ENCODE peak calls at places on chromosomes 1 and 21, in five cellular contexts. One of them, this sample, is unnamed.

GRCh38 chr1:25774206-25774804 is 25.7 kb upstream of the SELENON start:
- DNase-seq in HFF-Myc: no peak
- DNase-seq in nephron progenitor cell: no peak
- DNase-seq in stimulated activated CD4-positive, alpha-beta T cell treated with anti-CD3 and anti-CD28 coated beads, Interleukin-2, amount 100 ng/mL, for 48 hours: no peak
- DNase-seq in KBM-7: peak
- DNase-seq in this sample: no peak

GRCh38 chr1:89705901-89706699 is 73.2 kb downstream of the LRRC8C start:
- DNase-seq in stimulated activated CD4-positive, alpha-beta T cell treated with anti-CD3 and anti-CD28 coated beads, Interleukin-2, amount 100 ng/mL, for 48 hours: no peak
- DNase-seq in HFF-Myc: no peak
- DNase-seq in nephron progenitor cell: no peak
- DNase-seq in KBM-7: no peak
- DNase-seq in this sample: no peak

GRCh38 chr1:56626546-56626945 is 18.6 kb upstream of the PRKAA2 start:
- DNase-seq in stimulated activated CD4-positive, alpha-beta T cell treated with anti-CD3 and anti-CD28 coated beads, Interleukin-2, amount 100 ng/mL, for 48 hours: no peak
- DNase-seq in HFF-Myc: no peak
- DNase-seq in KBM-7: no peak
- DNase-seq in nephron progenitor cell: no peak
- DNase-seq in this sample: no peak

GRCh38 chr1:248818505-248819374 is 7.0 kb downstream of the SH3BP5L start:
- DNase-seq in HFF-Myc: no peak
- DNase-seq in nephron progenitor cell: no peak
- DNase-seq in KBM-7: no peak
- DNase-seq in stimulated activated CD4-positive, alpha-beta T cell treated with anti-CD3 and anti-CD28 coated beads, Interleukin-2, amount 100 ng/mL, for 48 hours: no peak
- DNase-seq in this sample: no peak

GRCh38 chr21:33025106-33025470 is 647 bp upstream of the OLIG2 start:
- DNase-seq in stimulated activated CD4-positive, alpha-beta T cell treated with anti-CD3 and anti-CD28 coated beads, Interleukin-2, amount 100 ng/mL, for 48 hours: no peak
- DNase-seq in HFF-Myc: no peak
- DNase-seq in KBM-7: no peak
- DNase-seq in nephron progenitor cell: peak
- DNase-seq in this sample: no peak

GRCh38 chr1:155983191-155984023 is 5.1 kb upstream of the ARHGEF2 start:
- DNase-seq in KBM-7: no peak
- DNase-seq in nephron progenitor cell: no peak
- DNase-seq in HFF-Myc: peak
- DNase-seq in stimulated activated CD4-positive, alpha-beta T cell treated with anti-CD3 and anti-CD28 coated beads, Interleukin-2, amount 100 ng/mL, for 48 hours: no peak
- DNase-seq in this sample: no peak

GRCh38 chr1:79531790-79532189 is 525.3 kb upstream of the ADGRL4 start:
- DNase-seq in KBM-7: no peak
- DNase-seq in HFF-Myc: no peak
- DNase-seq in nephron progenitor cell: no peak
- DNase-seq in stimulated activated CD4-positive, alpha-beta T cell treated with anti-CD3 and anti-CD28 coated beads, Interleukin-2, amount 100 ng/mL, for 48 hours: no peak
- DNase-seq in this sample: no peak

GRCh38 chr1:29643281-29643680 is 407.0 kb downstream of the PTPRU start:
- DNase-seq in HFF-Myc: no peak
- DNase-seq in stimulated activated CD4-positive, alpha-beta T cell treated with anti-CD3 and anti-CD28 coated beads, Interleukin-2, amount 100 ng/mL, for 48 hours: no peak
- DNase-seq in nephron progenitor cell: no peak
- DNase-seq in KBM-7: no peak
- DNase-seq in this sample: no peak

GRCh38 chr1:22749919-22750670 is 39.5 kb downstream of the EPHB2 start:
- DNase-seq in HFF-Myc: peak
- DNase-seq in stimulated activated CD4-positive, alpha-beta T cell treated with anti-CD3 and anti-CD28 coated beads, Interleukin-2, amount 100 ng/mL, for 48 hours: no peak
- DNase-seq in KBM-7: peak
- DNase-seq in nephron progenitor cell: no peak
- DNase-seq in this sample: no peak

GRCh38 chr1:3268281-3268680 is 186.2 kb upstream of the ARHGEF16 start:
- DNase-seq in HFF-Myc: no peak
- DNase-seq in stimulated activated CD4-positive, alpha-beta T cell treated with anti-CD3 and anti-CD28 coated beads, Interleukin-2, amount 100 ng/mL, for 48 hours: no peak
- DNase-seq in nephron progenitor cell: no peak
- DNase-seq in KBM-7: no peak
- DNase-seq in this sample: no peak

GRCh38 chr1:150560011-150560438 is 10.8 kb downstream of the ADAMTSL4 start:
- DNase-seq in KBM-7: peak
- DNase-seq in HFF-Myc: no peak
- DNase-seq in nephron progenitor cell: peak
- DNase-seq in stimulated activated CD4-positive, alpha-beta T cell treated with anti-CD3 and anti-CD28 coated beads, Interleukin-2, amount 100 ng/mL, for 48 hours: peak
- DNase-seq in this sample: peak

GRCh38 chr1:166980818-166981217 is 5.5 kb upstream of the ILDR2 start:
- DNase-seq in nephron progenitor cell: no peak
- DNase-seq in KBM-7: no peak
- DNase-seq in stimulated activated CD4-positive, alpha-beta T cell treated with anti-CD3 and anti-CD28 coated beads, Interleukin-2, amount 100 ng/mL, for 48 hours: no peak
- DNase-seq in HFF-Myc: no peak
- DNase-seq in this sample: no peak

GRCh38 chr21:43193651-43194302 is 25.0 kb downstream of the CRYAA start:
- DNase-seq in nephron progenitor cell: no peak
- DNase-seq in stimulated activated CD4-positive, alpha-beta T cell treated with anti-CD3 and anti-CD28 coated beads, Interleukin-2, amount 100 ng/mL, for 48 hours: no peak
- DNase-seq in KBM-7: no peak
- DNase-seq in HFF-Myc: peak
- DNase-seq in this sample: no peak

GRCh38 chr1:55285849-55286248 is 70.7 kb upstream of the USP24 start:
- DNase-seq in KBM-7: no peak
- DNase-seq in nephron progenitor cell: no peak
- DNase-seq in HFF-Myc: no peak
- DNase-seq in stimulated activated CD4-positive, alpha-beta T cell treated with anti-CD3 and anti-CD28 coated beads, Interleukin-2, amount 100 ng/mL, for 48 hours: no peak
- DNase-seq in this sample: no peak

GRCh38 chr1:17909634-17910033 is 154.5 kb downstream of the ACTL8 start:
- DNase-seq in nephron progenitor cell: peak
- DNase-seq in HFF-Myc: no peak
- DNase-seq in stimulated activated CD4-positive, alpha-beta T cell treated with anti-CD3 and anti-CD28 coated beads, Interleukin-2, amount 100 ng/mL, for 48 hours: no peak
- DNase-seq in KBM-7: no peak
- DNase-seq in this sample: no peak

GRCh38 chr1:94322696-94323095 is 85.3 kb upstream of the ARHGAP29 start:
- DNase-seq in nephron progenitor cell: no peak
- DNase-seq in stimulated activated CD4-positive, alpha-beta T cell treated with anti-CD3 and anti-CD28 coated beads, Interleukin-2, amount 100 ng/mL, for 48 hours: no peak
- DNase-seq in HFF-Myc: no peak
- DNase-seq in KBM-7: no peak
- DNase-seq in this sample: no peak

GRCh38 chr1:14516974-14517812 is 81.3 kb upstream of the KAZN start:
- DNase-seq in KBM-7: no peak
- DNase-seq in HFF-Myc: peak
- DNase-seq in stimulated activated CD4-positive, alpha-beta T cell treated with anti-CD3 and anti-CD28 coated beads, Interleukin-2, amount 100 ng/mL, for 48 hours: no peak
- DNase-seq in nephron progenitor cell: no peak
- DNase-seq in this sample: no peak

GRCh38 chr21:32819702-32820101 is 48.1 kb upstream of the PAXBP1 start:
- DNase-seq in stimulated activated CD4-positive, alpha-beta T cell treated with anti-CD3 and anti-CD28 coated beads, Interleukin-2, amount 100 ng/mL, for 48 hours: no peak
- DNase-seq in nephron progenitor cell: no peak
- DNase-seq in HFF-Myc: peak
- DNase-seq in KBM-7: no peak
- DNase-seq in this sample: no peak

GRCh38 chr1:234927968-234928635 is 200.5 kb downstream of the TOMM20 start:
- DNase-seq in stimulated activated CD4-positive, alpha-beta T cell treated with anti-CD3 and anti-CD28 coated beads, Interleukin-2, amount 100 ng/mL, for 48 hours: no peak
- DNase-seq in HFF-Myc: no peak
- DNase-seq in KBM-7: no peak
- DNase-seq in nephron progenitor cell: no peak
- DNase-seq in this sample: no peak

GRCh38 chr1:34186741-34187494 is 10.2 kb downstream of the C1orf94 start:
- DNase-seq in nephron progenitor cell: no peak
- DNase-seq in HFF-Myc: no peak
- DNase-seq in stimulated activated CD4-positive, alpha-beta T cell treated with anti-CD3 and anti-CD28 coated beads, Interleukin-2, amount 100 ng/mL, for 48 hours: no peak
- DNase-seq in KBM-7: no peak
- DNase-seq in this sample: no peak

GRCh38 chr1:169858467-169858866 is 35.2 kb downstream of the SCYL3 start:
- DNase-seq in stimulated activated CD4-positive, alpha-beta T cell treated with anti-CD3 and anti-CD28 coated beads, Interleukin-2, amount 100 ng/mL, for 48 hours: no peak
- DNase-seq in KBM-7: no peak
- DNase-seq in HFF-Myc: no peak
- DNase-seq in nephron progenitor cell: no peak
- DNase-seq in this sample: no peak

GRCh38 chr1:211013346-211014240 is 120.4 kb downstream of the KCNH1 start:
- DNase-seq in KBM-7: no peak
- DNase-seq in HFF-Myc: no peak
- DNase-seq in stimulated activated CD4-positive, alpha-beta T cell treated with anti-CD3 and anti-CD28 coated beads, Interleukin-2, amount 100 ng/mL, for 48 hours: no peak
- DNase-seq in nephron progenitor cell: no peak
- DNase-seq in this sample: no peak

GRCh38 chr1:207861442-207862177 is 49.3 kb downstream of the CD34 start:
- DNase-seq in stimulated activated CD4-positive, alpha-beta T cell treated with anti-CD3 and anti-CD28 coated beads, Interleukin-2, amount 100 ng/mL, for 48 hours: no peak
- DNase-seq in HFF-Myc: no peak
- DNase-seq in nephron progenitor cell: no peak
- DNase-seq in KBM-7: peak
- DNase-seq in this sample: no peak

GRCh38 chr1:37177230-37177864 is 143.0 kb upstream of the GRIK3 start:
- DNase-seq in KBM-7: peak
- DNase-seq in nephron progenitor cell: peak
- DNase-seq in stimulated activated CD4-positive, alpha-beta T cell treated with anti-CD3 and anti-CD28 coated beads, Interleukin-2, amount 100 ng/mL, for 48 hours: peak
- DNase-seq in HFF-Myc: no peak
- DNase-seq in this sample: peak

GRCh38 chr1:212311836-212312497 is 26.8 kb downstream of the PPP2R5A start:
- DNase-seq in HFF-Myc: no peak
- DNase-seq in stimulated activated CD4-positive, alpha-beta T cell treated with anti-CD3 and anti-CD28 coated beads, Interleukin-2, amount 100 ng/mL, for 48 hours: no peak
- DNase-seq in KBM-7: no peak
- DNase-seq in nephron progenitor cell: no peak
- DNase-seq in this sample: no peak

GRCh38 chr1:78987042-78987441 is 19.5 kb downstream of the ADGRL4 start:
- DNase-seq in stimulated activated CD4-positive, alpha-beta T cell treated with anti-CD3 and anti-CD28 coated beads, Interleukin-2, amount 100 ng/mL, for 48 hours: no peak
- DNase-seq in KBM-7: no peak
- DNase-seq in nephron progenitor cell: no peak
- DNase-seq in HFF-Myc: no peak
- DNase-seq in this sample: no peak

GRCh38 chr21:46005481-46005881 is 23.9 kb downstream of the COL6A1 start:
- DNase-seq in stimulated activated CD4-positive, alpha-beta T cell treated with anti-CD3 and anti-CD28 coated beads, Interleukin-2, amount 100 ng/mL, for 48 hours: no peak
- DNase-seq in HFF-Myc: no peak
- DNase-seq in nephron progenitor cell: peak
- DNase-seq in KBM-7: no peak
- DNase-seq in this sample: no peak